ENCODE peak calls at places on chromosomes 2 and 18, in six cellular contexts. U is left ventricle myocardium inferior, D is cardiac muscle cell, L is endodermal cell, S is aorta, F is transverse colon. Y is an unnamed sample.

GRCh38 chr2:223722226-223722625 is 115.2 kb downstream of the AP1S3 start:
- DNase-seq in D (no peak), U (no peak), S (no peak), L (no peak), F (no peak), Y (no peak)

GRCh38 chr2:85954192-85954900 is 65.6 kb upstream of the ST3GAL5 start:
- DNase-seq in D (no peak), L (no peak), U (no peak), F (no peak), S (no peak), Y (no peak)

GRCh38 chr18:34651586-34652369 is 58.3 kb upstream of the DTNA start:
- DNase-seq in F (no peak), L (no peak), U (no peak), D (no peak), S (no peak), Y (no peak)

GRCh38 chr2:70927138-70927537 is 8.6 kb upstream of the ATP6V1B1 start:
- DNase-seq in S (no peak), D (no peak), F (no peak), U (no peak), L (peak; percentile 14), Y (no peak)

GRCh38 chr2:219277703-219278654 is 1.2 kb upstream of the DNAJB2 start:
- DNase-seq in L (peak; percentile 98), D (peak; percentile 82), S (peak; percentile 92), U (peak; percentile 77), F (peak; percentile 87), Y (no peak)

GRCh38 chr2:136308621-136309020 is 190.7 kb upstream of the CXCR4 start:
- DNase-seq in L (no peak), D (no peak), U (no peak), S (no peak), F (no peak), Y (no peak)

GRCh38 chr18:54269924-54270844 is 867 bp downstream of the POLI start:
- DNase-seq in D (peak; percentile 62), U (no peak), F (peak; percentile 66), L (peak; percentile 90), S (no peak), Y (no peak)

GRCh38 chr2:3807853-3808252 is 104.5 kb downstream of the DCDC2C start:
- DNase-seq in L (no peak), U (no peak), D (peak; percentile 67), F (no peak), S (no peak), Y (no peak)

GRCh38 chr18:8754995-8755955 is 49.9 kb downstream of the MTCL1 start:
- DNase-seq in L (no peak), F (peak; percentile 22), U (no peak), S (no peak), D (peak; percentile 28), Y (no peak)

GRCh38 chr2:207039225-207039624 is 99.9 kb downstream of the CPO start:
- DNase-seq in S (no peak), U (no peak), F (no peak), D (no peak), L (no peak), Y (no peak)

GRCh38 chr2:178761759-178762371 is 45.4 kb downstream of the TTN start:
- DNase-seq in L (peak; percentile 59), D (peak; percentile 61), F (no peak), S (no peak), U (no peak), Y (no peak)

GRCh38 chr2:105787376-105788318 is 42.9 kb downstream of the NCK2 start:
- DNase-seq in L (no peak), F (no peak), U (peak; percentile 44), D (no peak), S (peak; percentile 52), Y (no peak)

GRCh38 chr18:31246460-31246859 is 71.5 kb upstream of the DSG1 start:
- DNase-seq in L (no peak), U (no peak), S (no peak), F (no peak), D (no peak), Y (no peak)

GRCh38 chr2:109442715-109443319 is 170.9 kb downstream of the SEPTIN10 start:
- DNase-seq in S (no peak), F (no peak), U (no peak), L (no peak), D (no peak), Y (no peak)

GRCh38 chr2:207231962-207232361 is 66.2 kb upstream of the KLF7 start:
- DNase-seq in F (no peak), S (no peak), D (no peak), U (no peak), L (no peak), Y (no peak)

GRCh38 chr2:53516650-53517049 is 251.0 kb upstream of the CHAC2 start:
- DNase-seq in U (no peak), S (no peak), F (no peak), L (no peak), D (no peak), Y (no peak)

GRCh38 chr18:38933322-38933721 is 1367.7 kb upstream of the CELF4 start:
- DNase-seq in U (no peak), F (no peak), L (no peak), D (no peak), S (no peak), Y (no peak)

DNA sequence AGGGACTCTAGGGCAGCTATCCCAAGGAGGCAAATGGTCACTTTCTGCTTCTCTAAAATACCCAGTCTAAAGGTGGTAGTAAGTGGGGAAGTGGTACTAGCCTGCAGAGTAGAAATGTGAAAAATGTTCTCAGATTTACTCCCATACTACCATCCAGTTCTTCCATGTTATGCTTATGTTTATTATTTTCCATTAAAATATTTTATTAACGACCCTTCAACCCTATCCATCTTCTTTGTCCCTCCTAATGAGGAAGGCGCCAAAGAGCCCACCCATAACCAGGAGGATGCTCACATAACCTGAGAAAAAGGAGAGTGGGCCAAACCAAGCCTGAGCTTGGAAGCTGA is 153.5 kb downstream of the ANTXR1 start:
- DNase-seq in F (no peak), D (no peak), L (no peak), U (no peak), S (no peak), Y (no peak)
- H3K36me3 ChIP-seq in F (no peaks in the 10 kb centered on the region), D (no peaks in the 10 kb centered on the region), L (no peaks in the 10 kb centered on the region), U (no peaks in the 10 kb centered on the region), S (no peaks in the 10 kb centered on the region), Y (no peaks in the 10 kb centered on the region)

GRCh38 chr2:135167273-135167672 is 115.2 kb downstream of the RAB3GAP1 start:
- DNase-seq in D (no peak), L (no peak), S (no peak), F (no peak), U (no peak), Y (no peak)
- H3K27ac ChIP-seq in D (no peak overlapping the region), L (no peak overlapping the region), S (no peak overlapping the region), F (no peak overlapping the region), U (no peak overlapping the region), Y (no peak overlapping the region)

DNA sequence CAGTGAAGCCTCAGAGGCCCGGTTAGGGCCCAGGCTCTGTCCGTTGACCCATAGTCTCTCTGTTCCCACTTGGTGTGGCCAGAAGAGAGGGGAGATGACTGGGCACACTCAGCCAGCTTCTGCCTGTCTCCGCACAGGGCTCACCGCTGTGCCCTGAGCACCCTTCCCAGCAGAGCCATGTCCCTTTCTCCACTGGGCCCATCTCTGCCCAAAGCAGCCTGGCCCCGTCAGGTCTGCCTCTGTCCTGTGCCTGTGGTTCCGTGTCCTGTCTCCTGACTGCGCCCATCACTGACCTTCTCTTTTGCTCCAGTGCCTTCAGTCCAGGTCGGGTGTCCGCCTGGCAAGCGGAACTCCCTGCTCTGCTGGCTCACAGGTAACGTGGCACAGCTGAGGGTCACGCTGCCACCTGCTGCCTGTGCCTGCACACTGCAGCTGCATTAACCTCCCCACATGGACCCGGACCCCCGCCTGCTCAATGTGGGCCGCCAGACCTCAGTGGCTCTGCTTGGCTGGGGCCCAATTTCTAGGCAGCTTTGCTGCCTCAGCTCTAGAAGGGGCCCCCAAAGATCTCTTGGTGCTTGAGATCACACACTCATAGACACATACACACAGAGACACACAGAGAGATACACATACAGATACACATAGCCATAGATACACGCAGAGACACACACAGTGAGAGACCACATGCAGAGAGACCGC is 15.2 kb upstream of the CNNM3 start:
- DNase-seq in F (peak; percentile 85), U (peak; percentile 69), D (peak; percentile 62), L (peak; percentile 92), S (peak; percentile 90), Y (peak; percentile 13)
- H3K36me3 ChIP-seq in F (peaks cover 17% of the 10 kb centered on the region), U (peaks cover 58% of the 10 kb centered on the region), D (no peaks in the 10 kb centered on the region), L (peaks cover 11% of the 10 kb centered on the region), S (no peaks in the 10 kb centered on the region), Y (peaks cover 72% of the 10 kb centered on the region)

DNA sequence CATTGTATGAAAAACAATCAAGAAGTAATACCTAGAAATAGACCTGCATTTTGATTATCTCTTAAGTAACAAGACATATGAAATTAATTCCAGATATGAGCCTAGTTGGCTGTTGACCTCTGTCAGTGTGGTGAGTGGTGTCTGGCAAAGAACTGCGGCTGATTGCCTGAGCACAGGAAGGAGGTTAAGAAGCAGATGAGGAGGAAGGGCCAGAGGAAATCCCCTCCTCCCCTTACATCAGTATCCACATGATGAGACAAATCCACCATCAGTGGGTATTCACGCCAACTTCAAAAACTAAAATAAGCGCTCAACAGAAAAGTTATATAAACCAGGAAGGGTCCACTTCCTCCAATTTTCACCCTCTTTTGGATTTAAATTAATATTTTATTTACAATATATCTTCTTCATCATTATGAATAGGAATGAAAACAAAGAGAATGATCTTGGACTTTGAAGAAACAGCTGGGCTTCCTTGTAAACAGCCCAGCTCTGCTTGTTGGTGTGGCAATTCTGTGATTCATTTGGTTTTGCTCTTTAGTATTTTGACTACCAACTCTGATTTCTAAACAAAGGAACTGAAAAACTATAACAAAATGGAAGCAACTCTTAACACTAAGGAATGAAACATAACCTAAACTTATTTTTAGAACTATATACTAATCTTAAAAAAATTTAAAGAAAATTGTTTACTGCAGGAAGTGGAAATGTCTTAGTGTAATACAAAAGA is 27.3 kb downstream of the RFTN2 start:
- DNase-seq in U (no peak), S (no peak), L (no peak), D (peak; percentile 5), F (no peak), Y (no peak)
- H3K27ac ChIP-seq in U (no peak overlapping the region), S (no peak overlapping the region), L (no peak overlapping the region), D (no peak overlapping the region), F (no peak overlapping the region), Y (peak overlapping the region; percentile 30)

DNA sequence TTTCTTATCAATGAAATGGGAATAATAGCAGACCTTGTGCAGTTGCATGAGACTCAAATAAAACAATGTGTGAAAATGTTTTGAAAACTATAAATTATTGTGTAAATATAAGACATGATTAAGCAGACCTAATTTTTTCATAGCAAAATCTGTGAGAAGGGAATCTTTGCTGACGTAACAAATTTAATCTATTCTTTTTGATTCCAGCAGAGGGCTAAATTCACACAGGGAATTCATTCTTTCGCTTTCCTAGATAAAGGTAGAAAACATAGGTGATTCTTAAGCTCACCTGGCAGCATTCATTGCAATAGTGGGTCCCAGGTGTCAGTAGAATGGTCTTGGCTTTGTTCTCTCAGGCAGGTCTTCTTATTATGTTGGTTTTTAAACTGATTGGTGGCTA is 450.0 kb upstream of the GCFC2 start:
- DNase-seq in S (no peak), F (no peak), U (no peak), D (no peak), L (no peak), Y (no peak)
- H3K36me3 ChIP-seq in S (no peaks in the 10 kb centered on the region), F (no peaks in the 10 kb centered on the region), U (no peaks in the 10 kb centered on the region), D (no peaks in the 10 kb centered on the region), L (no peaks in the 10 kb centered on the region), Y (no peaks in the 10 kb centered on the region)

GRCh38 chr2:10619643-10620042 is 70.1 kb downstream of the NOL10 start:
- DNase-seq in D (peak; percentile 8), F (no peak), U (no peak), S (no peak), L (no peak), Y (no peak)
- H3K27ac ChIP-seq in D (no peak overlapping the region), F (no peak overlapping the region), U (no peak overlapping the region), S (no peak overlapping the region), L (no peak overlapping the region), Y (no peak overlapping the region)

GRCh38 chr2:208280933-208281332 is 14.9 kb downstream of the PIKFYVE start:
- DNase-seq in F (no peak), U (no peak), L (no peak), D (peak; percentile 43), S (no peak), Y (no peak)
- H3K36me3 ChIP-seq in F (peaks cover 52% of the 10 kb centered on the region), U (peaks cover 88% of the 10 kb centered on the region), L (peaks cover 81% of the 10 kb centered on the region), D (peaks cover 37% of the 10 kb centered on the region), S (peaks cover 9% of the 10 kb centered on the region), Y (peaks cover 30% of the 10 kb centered on the region)